ENCODE peak calls at places on chromosomes 6 and 20, in five cellular contexts. F is lower leg skin; E is activated T-helper 9 cell treated with anti-CD3 and anti-CD28 coated beads, Interleukin-2, amount 50 U/mL, for 16 hours; V is OCI-LY7; B is natural killer cell. Q is an unnamed sample.
A peak's percentile ranks its signal among the peaks of the same experiment; 100 is the strongest.

GRCh38 chr6:134303903-134304302 is 14.0 kb downstream of the SGK1 start:
- DNase-seq in F (no peak), E (no peak), V (no peak), B (no peak), Q (no peak)

GRCh38 chr20:20017852-20018245 is 687 bp downstream of the NAA20 start:
- DNase-seq in F (no peak), E (no peak), V (peak; percentile 40), B (peak; percentile 20), Q (no peak)

GRCh38 chr6:79778794-79779193 is 147.7 kb downstream of the SH3BGRL2 start:
- DNase-seq in F (no peak), E (no peak), V (no peak), B (no peak), Q (no peak)

GRCh38 chr6:24524801-24525200 is 30.0 kb downstream of the ALDH5A1 start:
- DNase-seq in F (no peak), E (no peak), V (peak; percentile 81), B (no peak), Q (no peak)

GRCh38 chr20:34320861-34321260 is 17.7 kb upstream of the AHCY start:
- DNase-seq in F (no peak), E (no peak), V (no peak), B (no peak), Q (no peak)

GRCh38 chr20:8129211-8129986 is 2.7 kb upstream of the PLCB1 start:
- DNase-seq in F (no peak), E (no peak), V (no peak), B (no peak), Q (no peak)

GRCh38 chr20:44176833-44177533 is 10.0 kb downstream of the JPH2 start:
- DNase-seq in F (no peak), E (no peak), V (no peak), B (no peak), Q (no peak)

GRCh38 chr6:15607603-15608002 is 55.2 kb downstream of the DTNBP1 start:
- DNase-seq in F (no peak), E (no peak), V (no peak), B (no peak), Q (no peak)

GRCh38 chr20:1187605-1188171 is 2.9 kb upstream of the TMEM74B start:
- DNase-seq in F (no peak), E (no peak), V (no peak), B (no peak), Q (no peak)

GRCh38 chr6:134183844-134184243 is 131.4 kb upstream of the SLC2A12 start:
- DNase-seq in F (no peak), E (no peak), V (no peak), B (no peak), Q (no peak)

GRCh38 chr6:162119349-162119748 is 608.2 kb downstream of the PRKN start:
- DNase-seq in F (peak; percentile 88), E (no peak), V (no peak), B (no peak), Q (no peak)

GRCh38 chr6:91462236-91462635 is 875.4 kb upstream of the MAP3K7 start:
- DNase-seq in F (no peak), E (no peak), V (no peak), B (no peak), Q (no peak)

GRCh38 chr20:4713401-4713800 is 8.3 kb upstream of the PRND start:
- DNase-seq in F (no peak), E (no peak), V (no peak), B (no peak), Q (no peak)

GRCh38 chr6:147438758-147439528 is 69.5 kb upstream of the SAMD5 start:
- DNase-seq in F (no peak), E (no peak), V (no peak), B (no peak), Q (no peak)

GRCh38 chr20:3658708-3659491 is 4.3 kb downstream of the GFRA4 start:
- DNase-seq in F (peak; percentile 72), E (no peak), V (peak; percentile 34), B (no peak), Q (no peak)

GRCh38 chr6:38750968-38751615 is 36.0 kb downstream of the DNAH8 start:
- DNase-seq in F (no peak), E (no peak), V (no peak), B (no peak), Q (no peak)

GRCh38 chr6:152112503-152113261 is 305.2 kb downstream of the ESR1 start:
- DNase-seq in F (peak; percentile 90), E (no peak), V (no peak), B (no peak), Q (peak; percentile 56)

GRCh38 chr6:140462495-140463311 is 1088.3 kb upstream of the CITED2 start:
- DNase-seq in F (no peak), E (no peak), V (no peak), B (no peak), Q (no peak)

GRCh38 chr6:44478158-44478557 is 90.7 kb downstream of the CDC5L start:
- DNase-seq in F (no peak), E (no peak), V (no peak), B (no peak), Q (no peak)

GRCh38 chr20:40536866-40537265 is 152.2 kb downstream of the MAFB start:
- DNase-seq in F (no peak), E (no peak), V (no peak), B (no peak), Q (no peak)

GRCh38 chr6:104402572-104402971 is 457.1 kb downstream of the HACE1 start:
- DNase-seq in F (no peak), E (no peak), V (no peak), B (no peak), Q (no peak)

GRCh38 chr6:4561078-4561435 is 215.1 kb upstream of the CDYL start:
- DNase-seq in F (peak; percentile 63), E (no peak), V (no peak), B (no peak), Q (no peak)

GRCh38 chr6:70590387-70590786 is 23.7 kb downstream of the SDHAF4 start:
- DNase-seq in F (no peak), E (no peak), V (no peak), B (no peak), Q (no peak)

GRCh38 chr20:62156592-62157386 is 13.2 kb downstream of the SS18L1 start:
- DNase-seq in F (peak; percentile 91), E (peak; percentile 59), V (peak; percentile 69), B (peak; percentile 69), Q (peak; percentile 40)

GRCh38 chr20:6122873-6123649 is at the start of gene FERMT1:
- DNase-seq in F (no peak), E (no peak), V (no peak), B (no peak), Q (no peak)

GRCh38 chr6:142729618-142730017 is 215.4 kb downstream of the HIVEP2 start:
- DNase-seq in F (no peak), E (no peak), V (no peak), B (no peak), Q (no peak)

GRCh38 chr6:20703049-20703448 is 168.8 kb downstream of the CDKAL1 start:
- DNase-seq in F (no peak), E (no peak), V (no peak), B (no peak), Q (no peak)

GRCh38 chr6:31202259-31203166 is 32.0 kb upstream of the POU5F1 start:
- DNase-seq in F (no peak), E (no peak), V (peak; percentile 41), B (no peak), Q (no peak)

Q was measured in tibial nerve.